ENCODE peak calls at places on chromosome 11, in four cellular contexts. M is A549, W is stomach, Q is suprapubic skin. F is an unnamed sample.

GRCh38 chr11:128331317-128331716 is 256.0 kb downstream of the ETS1 start:
- DNase-seq in Q (no peak), W (no peak), M (no peak), F (no peak)

GRCh38 chr11:19903620-19904069 is 191.0 kb downstream of the NAV2 start:
- DNase-seq in Q (no peak), M (peak), W (peak), F (peak)

GRCh38 chr11:27328602-27329001 is 34.4 kb downstream of the CCDC34 start:
- DNase-seq in W (no peak), Q (no peak), M (no peak), F (no peak)

GRCh38 chr11:7300281-7300680 is 48.6 kb downstream of the SYT9 start:
- DNase-seq in M (no peak), Q (no peak), W (no peak), F (no peak)

GRCh38 chr11:73461335-73461840 is 85.2 kb downstream of the RELT start:
- DNase-seq in W (no peak), M (no peak), Q (no peak), F (no peak)

GRCh38 chr11:65777821-65778361 is 2.9 kb downstream of the AP5B1 start:
- DNase-seq in M (no peak), W (peak), Q (peak), F (no peak)

GRCh38 chr11:104366321-104366734 is 202.4 kb upstream of the PDGFD start:
- DNase-seq in M (no peak), W (no peak), Q (no peak), F (no peak)

GRCh38 chr11:78181155-78181554 is 7.3 kb downstream of the KCTD21 start:
- DNase-seq in Q (no peak), M (no peak), W (no peak), F (no peak)

GRCh38 chr11:2252018-2252417 is 18.4 kb downstream of the ASCL2 start:
- DNase-seq in M (no peak), Q (no peak), W (no peak), F (no peak)

GRCh38 chr11:89235976-89236375 is 58.3 kb downstream of the TYR start:
- DNase-seq in W (no peak), M (no peak), Q (no peak), F (no peak)

GRCh38 chr11:69232821-69233760 is 60.9 kb upstream of the MYEOV start:
- DNase-seq in W (peak), M (no peak), Q (peak), F (no peak)

GRCh38 chr11:1782831-1783724 is 19.4 kb upstream of the CTSD start:
- DNase-seq in Q (peak), W (no peak), M (peak), F (no peak)

GRCh38 chr11:3052109-3052479 is 5.1 kb downstream of the CARS1 start:
- DNase-seq in W (no peak), M (no peak), Q (no peak), F (peak)

GRCh38 chr11:76888989-76889388 is 28.3 kb downstream of the ACER3 start:
- DNase-seq in Q (no peak), W (no peak), M (no peak), F (no peak)

GRCh38 chr11:60498853-60499252 is 6.3 kb downstream of the MS4A12 start:
- DNase-seq in M (no peak), W (no peak), Q (no peak), F (no peak)

GRCh38 chr11:10392680-10393079 is 62.4 kb upstream of the AMPD3 start:
- DNase-seq in M (no peak), Q (no peak), W (no peak), F (peak)

GRCh38 chr11:33691051-33691864 is 9.4 kb downstream of the C11orf91 start:
- DNase-seq in M (peak), Q (no peak), W (no peak), F (no peak)

GRCh38 chr11:2190670-2191471 is 19.3 kb upstream of the TH start:
- DNase-seq in Q (no peak), W (no peak), M (no peak), F (no peak)

GRCh38 chr11:43278302-43278956 is 33.4 kb upstream of the API5 start:
- DNase-seq in W (no peak), M (peak), Q (no peak), F (no peak)

GRCh38 chr11:32052218-32052617 is 38.7 kb upstream of the RCN1 start:
- DNase-seq in Q (peak), W (peak), M (peak), F (peak)

GRCh38 chr11:134994431-134994830 is 582.4 kb upstream of the B3GAT1 start:
- DNase-seq in Q (no peak), W (no peak), M (no peak), F (no peak)
- TF ChIP-seq EP300 in Q (no peak), W (no peak), M (no peak), F (no peak)

GRCh38 chr11:46346886-46347636 is at the start of gene DGKZ:
- DNase-seq in M (peak), Q (peak), W (peak), F (peak)
- TF ChIP-seq EP300 in M (no peak), Q (no peak), W (no peak), F (no peak)

GRCh38 chr11:38756537-38756936 is 2158.5 kb upstream of the RAG2 start:
- DNase-seq in M (no peak), Q (no peak), W (no peak), F (no peak)
- TF ChIP-seq EP300 in M (no peak), Q (no peak), W (no peak), F (no peak)

DNA sequence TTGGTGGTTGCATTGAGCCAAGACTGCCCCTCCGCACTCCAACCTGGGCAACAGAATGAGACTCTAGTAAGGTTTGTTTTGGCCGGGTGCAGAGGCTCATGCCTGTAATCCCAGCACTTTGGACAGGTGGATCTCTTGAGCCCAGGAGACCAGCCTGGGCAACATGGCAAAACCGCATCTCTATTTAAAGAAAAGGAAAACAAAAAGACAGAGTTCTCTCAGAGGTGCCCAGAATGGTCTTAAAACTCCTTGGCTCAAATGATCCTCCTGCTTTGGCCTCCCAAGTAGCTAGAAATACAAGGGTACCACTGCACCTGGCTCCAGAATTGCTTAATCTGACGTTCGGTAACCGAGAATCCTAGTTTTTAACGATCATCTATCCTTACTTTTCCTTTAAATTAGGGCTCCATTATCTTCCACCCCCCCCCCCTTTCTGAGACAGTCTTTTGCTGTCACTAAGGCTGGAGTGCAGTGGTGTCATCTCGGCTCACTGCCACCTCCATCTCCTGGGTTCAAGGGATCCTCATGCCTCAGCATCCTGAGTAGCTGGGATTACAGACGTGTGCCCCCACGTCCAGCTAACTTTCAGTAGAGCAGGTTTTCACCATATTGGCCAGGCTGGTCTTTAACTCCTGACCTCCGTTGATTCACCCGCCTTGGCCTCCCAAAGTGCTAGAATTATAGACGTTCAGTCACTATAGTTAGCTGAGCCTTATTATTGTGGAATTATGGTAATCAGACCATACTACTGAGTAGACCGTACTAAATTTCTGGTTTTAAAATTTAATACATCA is 1.7 kb downstream of the RPS25 start:
- DNase-seq in W (no peak), Q (no peak), M (no peak), F (no peak)
- TF ChIP-seq EP300 in W (no peak), Q (no peak), M (no peak), F (no peak)

GRCh38 chr11:110433393-110434333 is 3.9 kb downstream of the FDX1 start:
- DNase-seq in M (peak), Q (no peak), W (no peak), F (no peak)

GRCh38 chr11:110434952-110435779 is 5.4 kb downstream of the FDX1 start:
- DNase-seq in M (peak), Q (no peak), W (peak), F (no peak)

GRCh38 chr11:110432713-110433392 is 3.1 kb downstream of the FDX1 start:
- DNase-seq in Q (no peak), W (no peak), M (peak), F (no peak)

GRCh38 chr11:110438017-110438416 is 8.3 kb downstream of the FDX1 start:
- DNase-seq in W (no peak), Q (no peak), M (no peak), F (no peak)

GRCh38 chr11:110435780-110436717 is 6.3 kb downstream of the FDX1 start:
- DNase-seq in Q (no peak), M (no peak), W (no peak), F (no peak)
- TF ChIP-seq EP300 in Q (no peak), M (no peak), W (no peak), F (no peak)

DNA sequence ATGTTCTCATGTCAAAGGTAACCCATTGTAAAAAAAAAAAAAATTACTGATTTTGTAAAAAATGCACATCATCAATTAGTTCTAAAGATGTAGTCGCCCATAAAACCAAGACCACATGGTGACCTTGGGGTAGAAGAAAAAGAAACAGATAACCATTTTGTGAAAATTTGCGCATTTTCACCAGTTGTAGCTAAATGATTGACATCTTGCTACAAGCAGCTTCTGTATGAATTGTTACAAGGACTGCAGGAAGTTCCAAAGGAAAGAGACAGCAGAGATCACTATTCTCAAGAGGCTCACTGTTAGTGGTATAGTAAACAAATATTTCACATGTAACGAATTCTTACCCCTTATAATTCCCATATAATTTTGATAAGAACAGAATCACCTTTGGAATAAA is 48.7 kb downstream of the MAML2 start:
- DNase-seq in Q (no peak), M (no peak), W (no peak), F (no peak)
- TF ChIP-seq EP300 in Q (no peak), M (no peak), W (no peak), F (no peak)

DNA sequence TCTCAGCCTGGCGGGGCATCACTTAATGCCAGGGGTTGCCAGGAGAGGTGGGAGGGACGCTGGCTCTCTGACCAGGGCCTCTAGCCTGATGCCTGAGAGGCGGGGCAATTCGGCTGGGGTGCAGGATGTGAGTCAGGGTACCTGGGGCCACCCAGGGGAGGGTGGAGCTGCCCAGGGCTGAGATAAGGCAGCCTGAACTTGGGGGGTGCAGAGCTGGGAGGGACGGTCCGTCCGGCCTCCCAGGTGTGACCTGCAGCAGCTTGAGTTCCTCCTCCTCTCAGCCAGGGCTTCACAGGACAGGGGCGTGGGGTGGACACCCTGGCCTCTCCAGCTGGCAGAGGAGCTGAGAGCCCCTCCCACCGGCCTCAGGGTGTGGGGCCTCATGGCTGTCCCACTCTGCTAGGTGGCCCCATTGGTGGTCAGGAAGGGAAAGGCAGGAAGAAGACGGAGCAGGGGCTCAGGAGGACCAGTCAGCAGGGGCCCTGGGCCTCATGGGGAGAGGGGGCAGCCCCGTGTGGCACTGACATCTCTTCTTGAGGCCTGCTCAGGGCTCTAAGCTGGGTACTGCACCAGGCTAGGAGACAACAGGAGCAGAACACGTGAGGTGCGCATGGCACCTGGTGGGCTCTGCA is 942 bp upstream of the RPS6KA4 start:
- DNase-seq in M (peak), Q (peak), W (peak), F (no peak)
- TF ChIP-seq EP300 in M (no peak), Q (no peak), W (no peak), F (no peak)

GRCh38 chr11:131809203-131809948 is 439.0 kb downstream of the NTM start:
- DNase-seq in Q (no peak), W (no peak), M (no peak), F (no peak)

GRCh38 chr11:131807876-131808275 is 437.5 kb downstream of the NTM start:
- DNase-seq in M (no peak), W (no peak), Q (no peak), F (no peak)

GRCh38 chr11:131808466-131808865 is 438.1 kb downstream of the NTM start:
- DNase-seq in W (no peak), M (no peak), Q (no peak), F (no peak)

GRCh38 chr11:131810511-131810910 is 440.1 kb downstream of the NTM start:
- DNase-seq in Q (no peak), M (no peak), W (no peak), F (no peak)

DNA sequence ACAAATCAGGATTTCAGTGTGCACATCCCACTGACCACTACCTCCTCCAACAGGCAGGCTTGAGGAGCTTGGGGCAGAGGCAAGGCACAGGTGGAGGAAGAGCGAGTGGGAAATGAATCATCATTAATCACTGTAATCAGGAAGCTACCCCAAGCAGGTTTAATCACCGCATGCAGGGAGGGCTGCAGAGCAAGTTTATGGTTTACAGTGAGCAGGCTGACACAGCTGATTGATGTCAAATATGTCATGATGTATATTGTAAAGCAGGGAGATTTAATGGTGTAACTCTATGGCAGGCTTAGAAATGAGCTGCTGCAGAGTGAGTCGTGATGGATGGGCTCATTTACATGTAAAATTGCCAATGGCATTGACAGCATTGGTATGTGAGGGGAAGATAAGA is 441.0 kb downstream of the NTM start:
- DNase-seq in W (no peak), M (no peak), Q (no peak), F (no peak)
- TF ChIP-seq EP300 in W (no peak), M (no peak), Q (no peak), F (no peak)